ENCODE peak calls at places on chromosomes 3 and 15, in seven cellular contexts. F, W, V, A, G, J and N are unnamed samples.

GRCh38 chr3:71583569-71584215 is at the start of gene FOXP1:
- DNase-seq in V (peak), F (peak), W (peak), G (peak), J (peak), A (peak), N (peak)

GRCh38 chr15:70812827-70813364 is 41.1 kb downstream of the LARP6 start:
- DNase-seq in A (no peak), G (no peak), F (no peak), J (no peak), V (no peak), W (no peak), N (no peak)

GRCh38 chr3:186772886-186773417 is 10.4 kb upstream of the EIF4A2 start:
- DNase-seq in A (peak), J (peak), F (peak), V (no peak), G (no peak), W (peak), N (peak)

GRCh38 chr3:125025647-125026046 is 30.1 kb downstream of the HEG1 start:
- DNase-seq in G (no peak), V (no peak), J (no peak), F (no peak), A (no peak), W (no peak), N (no peak)

GRCh38 chr3:126136428-126137220 is 43.8 kb downstream of the ALDH1L1 start:
- DNase-seq in G (no peak), F (peak), J (peak), A (peak), W (peak), V (no peak), N (no peak)

GRCh38 chr3:119579366-119580147 is at the start of gene ADPRH:
- DNase-seq in A (peak), G (peak), V (peak), W (peak), F (peak), J (peak), N (peak)

GRCh38 chr3:179446501-179446900 is 4.8 kb downstream of the GNB4 start:
- DNase-seq in A (no peak), W (no peak), G (peak), J (no peak), V (peak), F (no peak), N (no peak)

GRCh38 chr3:150022406-150023238 is 51.9 kb upstream of the PFN2 start:
- DNase-seq in A (no peak), G (peak), W (no peak), V (no peak), F (no peak), J (peak), N (no peak)

GRCh38 chr15:59372352-59373211 is at the start of gene MYO1E:
- DNase-seq in F (peak), G (no peak), J (peak), W (peak), V (peak), A (peak), N (peak)

GRCh38 chr3:13276438-13277129 is 143.5 kb downstream of the NUP210 start:
- DNase-seq in J (no peak), V (no peak), G (no peak), A (no peak), F (peak), W (no peak), N (no peak)

GRCh38 chr3:141482250-141482937 is 4.4 kb upstream of the RASA2 start:
- DNase-seq in V (peak), F (no peak), J (no peak), W (no peak), A (no peak), G (no peak), N (no peak)

GRCh38 chr3:141486416-141486734 is 452 bp upstream of the RASA2 start:
- DNase-seq in A (no peak), G (peak), J (no peak), F (no peak), W (no peak), V (no peak), N (no peak)

GRCh38 chr3:141486735-141487418 is at the start of gene RASA2:
- DNase-seq in V (peak), W (peak), A (peak), G (peak), J (peak), F (peak), N (peak)

GRCh38 chr3:141485578-141486415 is 1.0 kb upstream of the RASA2 start:
- DNase-seq in F (no peak), J (no peak), W (no peak), V (peak), A (no peak), G (peak), N (no peak)

DNA sequence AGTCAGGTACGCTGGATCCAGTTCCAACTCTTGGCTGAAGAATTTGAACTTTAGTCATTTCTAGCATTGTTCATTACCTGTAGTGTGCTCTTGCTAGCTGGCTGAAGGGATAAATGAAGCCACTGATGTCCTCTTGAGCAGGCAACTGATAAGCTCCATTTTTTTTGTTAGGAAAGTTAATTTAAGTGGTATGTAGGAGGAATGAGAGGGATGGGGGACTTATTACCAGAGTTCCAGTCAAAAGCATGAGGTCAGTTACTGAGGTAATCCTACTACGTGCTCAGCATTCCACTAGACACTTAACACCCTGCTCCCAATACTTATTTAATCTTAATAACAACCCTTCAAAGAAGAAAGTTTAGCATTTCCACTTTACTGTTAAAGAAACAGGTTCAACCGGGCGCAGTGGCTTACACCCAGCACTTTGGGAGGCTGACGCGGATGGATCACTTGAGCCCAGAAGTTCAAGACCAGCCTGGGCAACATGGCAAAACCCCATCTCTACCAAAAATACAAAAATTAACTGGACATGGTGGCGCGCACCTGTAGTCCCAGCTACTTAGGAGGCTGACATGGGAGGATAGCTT is 2.0 kb upstream of the RASA2 start:
- DNase-seq in J (no peak), A (no peak), F (no peak), V (no peak), G (no peak), W (no peak), N (no peak)
- TF ChIP-seq EP300 in J (no peak), A (no peak), F (no peak), V (no peak), G (no peak), W (no peak), N (no peak)

GRCh38 chr3:101829878-101830277 is 19.4 kb upstream of the NFKBIZ start:
- DNase-seq in W (no peak), F (no peak), J (no peak), G (no peak), A (no peak), V (no peak), N (no peak)
- TF ChIP-seq EP300 in W (no peak), F (no peak), J (no peak), G (no peak), A (no peak), V (no peak), N (no peak)

GRCh38 chr3:185103359-185104127 is 49.3 kb downstream of the C3orf70 start:
- DNase-seq in F (no peak), W (no peak), A (no peak), J (no peak), G (no peak), V (no peak), N (no peak)
- TF ChIP-seq EP300 in F (no peak), W (no peak), A (no peak), J (no peak), G (no peak), V (no peak), N (no peak)

DNA sequence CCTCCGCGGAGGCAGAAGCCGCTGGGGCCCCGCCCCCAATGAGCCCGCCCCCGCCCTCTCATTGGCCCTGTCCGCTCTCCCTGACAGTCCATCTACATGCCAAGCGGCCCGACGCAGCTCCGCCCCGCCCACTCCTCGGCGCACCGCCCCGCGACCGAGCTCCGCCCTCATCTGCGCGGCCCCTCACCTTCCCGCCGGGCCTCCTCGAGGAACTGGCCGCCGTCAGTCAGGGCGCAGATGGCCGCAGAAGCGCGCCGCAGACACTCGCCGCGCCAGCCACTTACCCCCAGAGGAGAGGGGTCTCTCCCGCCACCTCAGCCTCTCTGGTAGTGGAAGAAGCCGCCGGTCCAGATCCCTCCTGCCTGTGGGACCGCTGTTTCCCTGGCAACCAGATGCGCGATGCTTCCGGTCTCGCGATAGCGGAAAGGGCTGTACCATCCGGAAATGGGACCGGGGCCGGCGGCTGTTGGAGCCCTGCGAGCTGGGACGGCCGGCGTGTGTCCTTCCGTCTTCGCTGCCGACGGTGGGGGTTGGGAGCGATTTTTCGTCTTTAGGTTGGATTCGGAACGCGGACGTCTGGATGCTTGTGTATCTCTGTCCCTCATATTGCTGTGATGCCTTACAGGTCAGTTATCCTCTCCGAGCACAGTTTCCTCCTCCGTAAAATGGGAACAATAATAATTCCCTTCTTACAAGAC is at the start of gene FSIP1:
- DNase-seq in F (peak), V (peak), W (peak), G (peak), A (peak), J (peak), N (peak)
- TF ChIP-seq EP300 in F (no peak), V (no peak), W (no peak), G (no peak), A (no peak), J (no peak), N (no peak)

GRCh38 chr15:52294881-52295420 is 653 bp downstream of the MYO5C start:
- DNase-seq in G (no peak), F (no peak), A (no peak), V (no peak), W (no peak), J (no peak), N (no peak)
- TF ChIP-seq EP300 in G (no peak), F (no peak), A (no peak), V (no peak), W (no peak), J (no peak), N (no peak)